ENCODE peak calls at places on chromosome 1, in ten cellular contexts. One of them, this sample, is unnamed.
A peak's percentile ranks its signal among the peaks of the same experiment; 100 is the strongest.

GRCh38 chr1:223820976-223821375 is 24.8 kb downstream of the TP53BP2 start:
- DNase-seq in MM.1S: no peak
- DNase-seq in SK-N-DZ: no peak
- DNase-seq in activated CD4-positive, alpha-beta memory T cell treated with anti-CD3 and anti-CD28 coated beads for 36 hours: no peak
- DNase-seq in NCI-H2029: no peak
- DNase-seq in H54: no peak
- DNase-seq in stimulated activated CD4-positive, alpha-beta T cell treated with anti-CD3 and anti-CD28 coated beads, Interleukin-4, amount 100 ng/mL, for 1 hour: no peak
- DNase-seq in HFF-Myc: no peak
- DNase-seq in activated T-cell treated with anti-CD3 and anti-CD28 coated beads, Interleukin-2, amount 50 U/mL, for 72 hours: no peak
- DNase-seq in neural crest cell: no peak
- DNase-seq in this sample: no peak

GRCh38 chr1:85339671-85340399 is 63.4 kb upstream of the BCL10 start:
- DNase-seq in MM.1S: no peak
- DNase-seq in SK-N-DZ: no peak
- DNase-seq in activated CD4-positive, alpha-beta memory T cell treated with anti-CD3 and anti-CD28 coated beads for 36 hours: no peak
- DNase-seq in NCI-H2029: no peak
- DNase-seq in H54: no peak
- DNase-seq in stimulated activated CD4-positive, alpha-beta T cell treated with anti-CD3 and anti-CD28 coated beads, Interleukin-4, amount 100 ng/mL, for 1 hour: no peak
- DNase-seq in HFF-Myc: no peak
- DNase-seq in activated T-cell treated with anti-CD3 and anti-CD28 coated beads, Interleukin-2, amount 50 U/mL, for 72 hours: no peak
- DNase-seq in neural crest cell: no peak
- DNase-seq in this sample: no peak

GRCh38 chr1:39568208-39568607 is 8.4 kb downstream of the PABPC4 start:
- DNase-seq in MM.1S: peak; percentile 77
- DNase-seq in SK-N-DZ: no peak
- DNase-seq in activated CD4-positive, alpha-beta memory T cell treated with anti-CD3 and anti-CD28 coated beads for 36 hours: no peak
- DNase-seq in NCI-H2029: no peak
- DNase-seq in H54: no peak
- DNase-seq in stimulated activated CD4-positive, alpha-beta T cell treated with anti-CD3 and anti-CD28 coated beads, Interleukin-4, amount 100 ng/mL, for 1 hour: no peak
- DNase-seq in HFF-Myc: no peak
- DNase-seq in activated T-cell treated with anti-CD3 and anti-CD28 coated beads, Interleukin-2, amount 50 U/mL, for 72 hours: no peak
- DNase-seq in neural crest cell: no peak
- DNase-seq in this sample: no peak

GRCh38 chr1:223776826-223777454 is 64.6 kb downstream of the CAPN2 start:
- DNase-seq in MM.1S: no peak
- DNase-seq in SK-N-DZ: no peak
- DNase-seq in activated CD4-positive, alpha-beta memory T cell treated with anti-CD3 and anti-CD28 coated beads for 36 hours: no peak
- DNase-seq in NCI-H2029: no peak
- DNase-seq in H54: no peak
- DNase-seq in stimulated activated CD4-positive, alpha-beta T cell treated with anti-CD3 and anti-CD28 coated beads, Interleukin-4, amount 100 ng/mL, for 1 hour: no peak
- DNase-seq in HFF-Myc: no peak
- DNase-seq in activated T-cell treated with anti-CD3 and anti-CD28 coated beads, Interleukin-2, amount 50 U/mL, for 72 hours: no peak
- DNase-seq in neural crest cell: no peak
- DNase-seq in this sample: no peak

GRCh38 chr1:65319754-65320153 is 10.4 kb downstream of the DNAJC6 start:
- DNase-seq in MM.1S: no peak
- DNase-seq in SK-N-DZ: no peak
- DNase-seq in activated CD4-positive, alpha-beta memory T cell treated with anti-CD3 and anti-CD28 coated beads for 36 hours: no peak
- DNase-seq in NCI-H2029: no peak
- DNase-seq in H54: no peak
- DNase-seq in stimulated activated CD4-positive, alpha-beta T cell treated with anti-CD3 and anti-CD28 coated beads, Interleukin-4, amount 100 ng/mL, for 1 hour: no peak
- DNase-seq in HFF-Myc: no peak
- DNase-seq in activated T-cell treated with anti-CD3 and anti-CD28 coated beads, Interleukin-2, amount 50 U/mL, for 72 hours: no peak
- DNase-seq in neural crest cell: no peak
- DNase-seq in this sample: no peak

GRCh38 chr1:75276385-75276784 is 142.2 kb downstream of the LHX8 start:
- DNase-seq in MM.1S: no peak
- DNase-seq in SK-N-DZ: no peak
- DNase-seq in activated CD4-positive, alpha-beta memory T cell treated with anti-CD3 and anti-CD28 coated beads for 36 hours: no peak
- DNase-seq in NCI-H2029: no peak
- DNase-seq in H54: no peak
- DNase-seq in stimulated activated CD4-positive, alpha-beta T cell treated with anti-CD3 and anti-CD28 coated beads, Interleukin-4, amount 100 ng/mL, for 1 hour: no peak
- DNase-seq in HFF-Myc: no peak
- DNase-seq in activated T-cell treated with anti-CD3 and anti-CD28 coated beads, Interleukin-2, amount 50 U/mL, for 72 hours: no peak
- DNase-seq in neural crest cell: no peak
- DNase-seq in this sample: no peak

GRCh38 chr1:210715072-210715471 is 386.4 kb downstream of the HHAT start:
- DNase-seq in MM.1S: no peak
- DNase-seq in SK-N-DZ: no peak
- DNase-seq in activated CD4-positive, alpha-beta memory T cell treated with anti-CD3 and anti-CD28 coated beads for 36 hours: no peak
- DNase-seq in NCI-H2029: no peak
- DNase-seq in H54: no peak
- DNase-seq in stimulated activated CD4-positive, alpha-beta T cell treated with anti-CD3 and anti-CD28 coated beads, Interleukin-4, amount 100 ng/mL, for 1 hour: no peak
- DNase-seq in HFF-Myc: no peak
- DNase-seq in activated T-cell treated with anti-CD3 and anti-CD28 coated beads, Interleukin-2, amount 50 U/mL, for 72 hours: no peak
- DNase-seq in neural crest cell: no peak
- DNase-seq in this sample: no peak

GRCh38 chr1:25922633-25923567 is 16.7 kb upstream of the STMN1 start:
- DNase-seq in MM.1S: no peak
- DNase-seq in SK-N-DZ: peak; percentile 25
- DNase-seq in activated CD4-positive, alpha-beta memory T cell treated with anti-CD3 and anti-CD28 coated beads for 36 hours: peak; percentile 66
- DNase-seq in NCI-H2029: peak; percentile 29
- DNase-seq in H54: no peak
- DNase-seq in stimulated activated CD4-positive, alpha-beta T cell treated with anti-CD3 and anti-CD28 coated beads, Interleukin-4, amount 100 ng/mL, for 1 hour: peak; percentile 50
- DNase-seq in HFF-Myc: no peak
- DNase-seq in activated T-cell treated with anti-CD3 and anti-CD28 coated beads, Interleukin-2, amount 50 U/mL, for 72 hours: peak; percentile 54
- DNase-seq in neural crest cell: peak; percentile 42
- DNase-seq in this sample: peak; percentile 23

GRCh38 chr1:178774263-178774662 is 49.2 kb downstream of the RALGPS2 start:
- DNase-seq in MM.1S: peak; percentile 61
- DNase-seq in SK-N-DZ: peak; percentile 15
- DNase-seq in activated CD4-positive, alpha-beta memory T cell treated with anti-CD3 and anti-CD28 coated beads for 36 hours: no peak
- DNase-seq in NCI-H2029: no peak
- DNase-seq in H54: no peak
- DNase-seq in stimulated activated CD4-positive, alpha-beta T cell treated with anti-CD3 and anti-CD28 coated beads, Interleukin-4, amount 100 ng/mL, for 1 hour: no peak
- DNase-seq in HFF-Myc: no peak
- DNase-seq in activated T-cell treated with anti-CD3 and anti-CD28 coated beads, Interleukin-2, amount 50 U/mL, for 72 hours: no peak
- DNase-seq in neural crest cell: no peak
- DNase-seq in this sample: no peak